ENCODE peak calls at places on chromosomes 4 and X, in seven cellular contexts. Y is SIG-M5; Q is activated CD4-positive, CD25-positive, alpha-beta regulatory T cell treated with anti-CD3 and anti-CD28 coated beads, Interleukin-2, amount 50 U/mL, for 16 hours; M is endodermal cell; F is substantia nigra; L is IMR-90; R is stimulated activated CD8-positive, alpha-beta memory T cell treated with anti-CD3 and anti-CD28 coated beads, Interleukin-4, amount 100 ng/mL, for 1 hour. J is an unnamed sample.

GRCh38 chr4:3215256-3215655 is 33.7 kb upstream of the MSANTD1 start:
- DNase-seq in L (no peak), M (no peak), Y (no peak), F (no peak), R (no peak), Q (no peak), J (no peak)

GRCh38 chr4:152946460-152946859 is 10.3 kb downstream of the FHDC1 start:
- DNase-seq in L (no peak), Y (no peak), R (no peak), Q (no peak), F (no peak), M (no peak), J (no peak)

GRCh38 chrX:121254336-121254735 is 206.9 kb downstream of the GLUD2 start:
- DNase-seq in M (peak), F (no peak), Q (no peak), Y (no peak), R (no peak), L (no peak), J (no peak)

GRCh38 chr4:10809905-10810304 is 125.3 kb upstream of the CLNK start:
- DNase-seq in M (no peak), Q (no peak), F (no peak), R (no peak), L (no peak), Y (no peak), J (no peak)

GRCh38 chrX:20742106-20742505 is 475.4 kb upstream of the RPS6KA3 start:
- DNase-seq in L (no peak), F (peak), Y (no peak), Q (no peak), M (no peak), R (no peak), J (peak)

GRCh38 chrX:38409289-38409688 is 56.9 kb downstream of the OTC start:
- DNase-seq in L (no peak), Y (no peak), F (no peak), M (no peak), R (no peak), Q (no peak), J (no peak)

GRCh38 chrX:150694738-150695410 is 1.7 kb downstream of the MTMR1 start:
- DNase-seq in Y (no peak), F (no peak), L (no peak), M (no peak), Q (no peak), R (no peak), J (peak)

GRCh38 chrX:39724544-39724943 is 373.2 kb downstream of the BCOR start:
- DNase-seq in M (no peak), F (no peak), R (no peak), Q (no peak), L (no peak), Y (no peak), J (no peak)

J was measured in EH.